ENCODE peak calls at places on chromosomes 12 and 14, in eight cellular contexts. C is thoracic aorta; P is natural killer cell; O is activated CD8-positive, alpha-beta T cell treated with anti-CD3 and anti-CD28 coated beads for 36 hours; R is left ventricle myocardium superior; S is pancreas; B is HCT116; A is lower lobe of right lung. V is an unnamed sample.

GRCh38 chr14:68733086-68733621 is 59.7 kb downstream of the ZFP36L1 start:
- ATAC-seq in B (no peak), P (peak), S (no peak), C (no peak), O (peak), A (peak), R (peak), V (peak)

GRCh38 chr12:65232490-65233077 is 45.9 kb upstream of the MSRB3 start:
- ATAC-seq in P (no peak), O (no peak), C (no peak), A (no peak), R (no peak), S (no peak), B (no peak), V (no peak)

GRCh38 chr14:104393898-104394605 is 185.5 kb upstream of the C14orf180 start:
- ATAC-seq in A (peak), C (no peak), R (peak), P (peak), S (no peak), O (peak), B (no peak), V (peak)

GRCh38 chr12:11635341-11635740 is 14.1 kb upstream of the ETV6 start:
- ATAC-seq in O (no peak), A (no peak), R (no peak), S (no peak), P (no peak), B (no peak), C (no peak), V (no peak)

GRCh38 chr14:81990312-81990761 is 456.7 kb upstream of the SEL1L start:
- ATAC-seq in O (no peak), C (peak), B (no peak), A (peak), R (peak), S (no peak), P (no peak), V (no peak)

GRCh38 chr12:22276846-22277245 is 57.7 kb downstream of the ST8SIA1 start:
- ATAC-seq in B (no peak), A (no peak), C (no peak), P (no peak), S (no peak), O (no peak), R (no peak), V (no peak)

GRCh38 chr14:21729703-21730212 is 56.1 kb upstream of the OR4E1 start:
- ATAC-seq in O (no peak), A (no peak), B (no peak), S (no peak), C (no peak), P (no peak), R (no peak), V (no peak)

GRCh38 chr12:45762185-45763110 is 32.9 kb downstream of the ARID2 start:
- ATAC-seq in S (peak), P (no peak), C (no peak), A (peak), R (peak), B (peak), O (no peak), V (no peak)

GRCh38 chr14:90750191-90750590 is 66.0 kb downstream of the TTC7B start:
- ATAC-seq in R (no peak), A (no peak), O (no peak), P (no peak), C (no peak), S (no peak), B (no peak), V (no peak)

GRCh38 chr14:75610839-75611238 is 32.4 kb downstream of the FLVCR2 start:
- ATAC-seq in C (no peak), P (no peak), B (no peak), O (no peak), R (peak), S (no peak), A (no peak), V (peak)

GRCh38 chr12:63003223-63003819 is 68.4 kb upstream of the PPM1H start:
- ATAC-seq in B (no peak), O (no peak), R (no peak), C (no peak), P (no peak), A (no peak), S (no peak), V (no peak)

GRCh38 chr14:75060420-75060819 is 3.4 kb downstream of the ACYP1 start:
- ATAC-seq in P (no peak), A (no peak), C (no peak), R (no peak), S (no peak), B (no peak), O (no peak), V (no peak)

GRCh38 chr14:31718585-31718984 is 157.4 kb downstream of the NUBPL start:
- ATAC-seq in A (no peak), C (no peak), R (peak), O (no peak), P (no peak), S (no peak), B (no peak), V (no peak)

GRCh38 chr12:127280393-127281275 is 986.3 kb upstream of the TMEM132C start:
- ATAC-seq in B (peak), C (no peak), S (peak), A (peak), R (no peak), P (peak), O (peak), V (peak)

GRCh38 chr12:123083661-123084571 is 67.0 kb downstream of the PITPNM2 start:
- ATAC-seq in S (no peak), P (no peak), B (no peak), O (no peak), R (peak), A (no peak), C (no peak), V (no peak)

GRCh38 chr12:91094957-91095356 is 16.3 kb downstream of the LUM start:
- ATAC-seq in O (no peak), P (no peak), R (no peak), S (no peak), C (no peak), B (no peak), A (no peak), V (no peak)

GRCh38 chr14:68284834-68285233 is 465.3 kb downstream of the RAD51B start:
- ATAC-seq in S (no peak), B (no peak), P (no peak), C (no peak), R (peak), O (no peak), A (no peak), V (no peak)

GRCh38 chr12:107632246-107632645 is 53.4 kb upstream of the PWP1 start:
- ATAC-seq in S (no peak), A (no peak), B (no peak), R (no peak), P (peak), C (no peak), O (no peak), V (no peak)

GRCh38 chr14:51616724-51617409 is 34.8 kb upstream of the FRMD6 start:
- ATAC-seq in O (no peak), S (peak), B (peak), C (peak), A (peak), P (no peak), R (peak), V (no peak)

GRCh38 chr14:77674931-77675330 is 32.9 kb downstream of the ALKBH1 start:
- ATAC-seq in C (no peak), S (no peak), O (no peak), P (no peak), B (no peak), R (no peak), A (no peak), V (no peak)

GRCh38 chr12:124980098-124980892 is 8.6 kb downstream of the DHX37 start:
- ATAC-seq in A (no peak), B (peak), R (no peak), S (no peak), P (no peak), O (no peak), C (no peak), V (no peak)

GRCh38 chr12:48786591-48787544 is 2.0 kb downstream of the ADCY6 start:
- ATAC-seq in R (peak), B (no peak), S (no peak), O (no peak), C (no peak), A (no peak), P (no peak), V (no peak)

GRCh38 chr12:51218607-51219161 is 822 bp upstream of the POU6F1 start:
- ATAC-seq in A (peak), P (no peak), O (no peak), R (peak), B (peak), C (no peak), S (peak), V (no peak)

GRCh38 chr14:70624972-70625371 is 16.7 kb upstream of the TTC9 start:
- ATAC-seq in P (no peak), S (no peak), B (no peak), R (no peak), O (no peak), A (no peak), C (no peak), V (no peak)

V was measured in activated T-helper 17 cell treated with anti-CD3 and anti-CD28 coated beads, Interleukin-2, amount 50 U/mL, for 72 hours.